ENCODE peak calls at places on chromosomes 16 and 17, in five cellular contexts. W is thoracic aorta, Z is NCI-H1105 treated with DMSO at 0.1 percent for 48 hours, L is posterior cingulate gyrus, N is NCI-H748 treated with DMSO at 0.1 percent for 48 hours. H is an unnamed sample.

GRCh38 chr17:77935121-77935571 is 23.4 kb upstream of the TNRC6C start:
- DNase-seq in W (no peak), Z (peak; percentile 9), N (peak; percentile 5), L (peak; percentile 25), H (no peak)

GRCh38 chr16:79658301-79659001 is 57.9 kb upstream of the MAF start:
- DNase-seq in Z (peak; percentile 21), N (peak; percentile 78), L (peak; percentile 37), W (no peak), H (no peak)

GRCh38 chr16:26827386-26827785 is 239.3 kb upstream of the C16orf82 start:
- DNase-seq in N (no peak), L (no peak), Z (no peak), W (no peak), H (no peak)

GRCh38 chr16:90001761-90002503 is 17.3 kb downstream of the DBNDD1 start:
- DNase-seq in W (no peak), L (peak; percentile 84), N (no peak), Z (no peak), H (no peak)

GRCh38 chr16:56989988-56990387 is 631 bp downstream of the NLRC5 start:
- DNase-seq in Z (no peak), L (peak; percentile 15), N (no peak), W (no peak), H (no peak)

GRCh38 chr16:75606507-75606906 is 16.6 kb downstream of the ADAT1 start:
- DNase-seq in Z (no peak), L (no peak), W (no peak), N (no peak), H (no peak)

GRCh38 chr17:44798352-44798751 is 31.7 kb downstream of the GJC1 start:
- DNase-seq in L (no peak), Z (no peak), N (no peak), W (no peak), H (peak; percentile 19)

GRCh38 chr17:50621562-50621961 is 13.1 kb upstream of the ABCC3 start:
- DNase-seq in W (no peak), L (no peak), Z (no peak), N (no peak), H (no peak)

GRCh38 chr16:11585460-11586374 is 1.0 kb downstream of the LITAF start:
- DNase-seq in N (no peak), L (peak; percentile 85), W (no peak), Z (no peak), H (no peak)

GRCh38 chr17:17680477-17681186 is 626 bp upstream of the RAI1 start:
- DNase-seq in N (no peak), Z (no peak), L (no peak), W (no peak), H (no peak)

GRCh38 chr17:82100502-82101298 is 2.7 kb upstream of the FASN start:
- DNase-seq in L (no peak), W (no peak), N (no peak), Z (no peak), H (no peak)

GRCh38 chr17:66633322-66633965 is 201.5 kb upstream of the CACNG5 start:
- DNase-seq in L (no peak), N (no peak), Z (no peak), W (no peak), H (no peak)

GRCh38 chr16:68374961-68375660 is 64.3 kb downstream of the PRMT7 start:
- DNase-seq in Z (no peak), L (peak; percentile 67), W (no peak), N (no peak), H (no peak)

GRCh38 chr16:30473231-30474061 is 904 bp downstream of the ITGAL start:
- DNase-seq in N (no peak), W (no peak), Z (no peak), L (no peak), H (no peak)

H was measured in cerebellar nuclear complex.